ENCODE peak calls at places on chromosomes 13 and 19, in seven cellular contexts. C, M, D, T, O, I and K are unnamed samples.
A peak's percentile ranks its signal among the peaks of the same experiment; 100 is the strongest.

GRCh38 chr13:113220141-113220598 is 10.8 kb downstream of the CUL4A start:
- DNase-seq in O (no peak), D (peak; percentile 29), T (peak; percentile 69), M (no peak), C (no peak), I (no peak), K (peak; percentile 97)

GRCh38 chr19:31144069-31144468 is 205.2 kb downstream of the TSHZ3 start:
- DNase-seq in I (no peak), M (no peak), O (no peak), T (no peak), D (no peak), C (no peak), K (no peak)

GRCh38 chr13:110103479-110103878 is 203.5 kb downstream of the COL4A1 start:
- DNase-seq in I (no peak), O (no peak), T (no peak), C (no peak), D (no peak), M (no peak), K (no peak)

GRCh38 chr13:73870036-73870741 is 264.0 kb downstream of the KLF12 start:
- DNase-seq in I (no peak), T (no peak), M (no peak), C (no peak), O (no peak), D (no peak), K (no peak)

GRCh38 chr19:42229855-42230331 is 9.8 kb downstream of the ZNF526 start:
- DNase-seq in D (no peak), T (no peak), C (no peak), I (no peak), O (no peak), M (no peak), K (peak; percentile 89)

GRCh38 chr19:30376272-30376671 is 4.1 kb downstream of the ZNF536 start:
- DNase-seq in D (no peak), I (no peak), O (no peak), C (no peak), T (no peak), M (no peak), K (no peak)

GRCh38 chr13:31012285-31013024 is 80.0 kb downstream of the TEX26 start:
- DNase-seq in C (peak; percentile 10), O (no peak), I (no peak), T (no peak), M (no peak), D (no peak), K (no peak)

GRCh38 chr19:36128392-36128736 is 11.5 kb upstream of the CAPNS1 start:
- DNase-seq in O (no peak), I (no peak), M (no peak), C (no peak), T (no peak), D (peak; percentile 23), K (no peak)

GRCh38 chr13:59746291-59746962 is 417.3 kb downstream of the DIAPH3 start:
- DNase-seq in C (no peak), D (no peak), O (no peak), T (no peak), I (no peak), M (no peak), K (no peak)

GRCh38 chr13:28451482-28452217 is 43.3 kb downstream of the FLT1 start:
- DNase-seq in O (no peak), C (no peak), T (no peak), M (no peak), D (no peak), I (no peak), K (no peak)

GRCh38 chr19:19823916-19824315 is 2.4 kb upstream of the ZNF506 start:
- DNase-seq in T (no peak), O (no peak), I (no peak), D (no peak), C (no peak), M (no peak), K (no peak)

GRCh38 chr19:43774103-43774939 is 6.5 kb downstream of the KCNN4 start:
- DNase-seq in D (peak; percentile 64), I (no peak), C (no peak), M (peak; percentile 75), O (peak; percentile 45), T (peak; percentile 72), K (peak; percentile 98)

GRCh38 chr13:113159701-113160100 is 1.3 kb downstream of the PROZ start:
- DNase-seq in D (no peak), I (no peak), O (no peak), T (no peak), C (no peak), M (peak; percentile 37), K (no peak)

DNA sequence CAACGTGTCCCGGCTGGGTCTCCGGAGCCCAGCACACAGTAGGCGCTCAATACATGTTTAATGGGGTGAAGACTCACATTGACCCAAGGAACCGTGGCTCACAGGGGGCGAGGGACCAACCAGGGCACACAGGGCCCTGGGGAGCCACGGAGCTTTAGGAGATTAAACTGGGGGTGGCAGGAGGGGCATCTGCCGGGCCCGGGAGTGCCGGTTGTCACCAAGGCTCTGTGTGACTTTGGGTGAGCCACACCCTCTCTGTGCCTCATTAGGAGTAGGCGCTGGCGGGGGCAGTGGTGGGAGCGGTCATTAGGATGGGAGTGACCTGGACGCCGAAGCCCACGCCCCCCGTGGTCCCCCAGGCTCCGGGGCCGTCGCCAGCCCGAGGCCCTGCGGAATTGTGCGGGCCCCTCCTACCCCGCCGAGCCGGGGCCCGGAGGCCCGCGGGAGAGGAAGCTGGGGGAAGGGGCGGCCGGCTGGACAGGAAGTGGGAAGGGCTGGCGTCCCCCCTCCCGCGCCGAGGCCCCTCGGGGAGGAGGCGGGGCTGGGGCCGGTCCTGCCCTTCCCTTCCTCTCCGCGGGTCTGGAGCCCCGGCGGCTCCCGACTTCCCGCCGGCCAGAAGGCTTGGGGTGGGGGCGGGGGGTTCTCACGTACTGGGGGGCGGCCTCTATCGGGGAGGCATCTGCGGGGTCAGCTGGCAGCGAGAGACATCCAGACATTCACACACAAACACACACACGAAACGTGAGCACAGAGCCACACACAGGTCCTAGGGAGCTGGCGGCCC is 1.8 kb upstream of the SSBP4 start:
- DNase-seq in D (peak; percentile 46), C (no peak), M (peak; percentile 78), T (peak; percentile 90), O (peak; percentile 81), I (no peak), K (no peak)
- TF ChIP-seq POLR2A in D (no peak), C (peak; percentile 22), M (no peak), T (no peak), O (no peak), I (peak; percentile 55), K (peak; percentile 26)

GRCh38 chr19:18093439-18094161 is 4.0 kb upstream of the MAST3 start:
- DNase-seq in C (peak; percentile 52), O (no peak), D (no peak), M (no peak), I (no peak), T (no peak), K (peak; percentile 63)

GRCh38 chr19:18086590-18087138 is at the start of gene IL12RB1:
- DNase-seq in C (no peak), T (no peak), O (no peak), M (peak; percentile 60), I (no peak), D (no peak), K (peak; percentile 71)

GRCh38 chr19:18089726-18090125 is 3.0 kb upstream of the IL12RB1 start:
- DNase-seq in M (no peak), I (no peak), D (no peak), C (no peak), T (no peak), O (no peak), K (no peak)

GRCh38 chr19:18090545-18091216 is 3.9 kb upstream of the IL12RB1 start:
- DNase-seq in I (no peak), T (no peak), D (no peak), C (no peak), O (no peak), M (no peak), K (peak; percentile 79)

DNA sequence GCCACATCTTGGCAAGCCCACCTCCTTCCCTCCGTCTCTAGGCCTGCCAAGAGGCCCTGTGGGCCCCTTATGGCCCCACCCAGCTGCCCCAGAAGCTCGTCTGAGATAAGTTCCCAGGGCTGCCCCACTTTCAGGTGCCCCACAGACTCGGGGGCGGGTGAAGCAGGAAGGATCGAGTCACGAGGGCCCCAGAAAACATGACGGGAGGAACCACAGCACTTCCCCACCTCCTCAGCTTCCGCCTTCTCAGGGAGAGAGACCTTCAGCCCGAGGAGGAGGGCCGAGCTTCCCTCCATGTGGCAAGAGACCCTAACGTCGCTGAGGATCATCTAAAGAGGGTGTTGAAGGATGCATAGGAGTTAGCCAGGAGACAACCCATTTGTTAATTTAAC is 4.5 kb upstream of the IL12RB1 start:
- DNase-seq in C (no peak), D (no peak), O (no peak), M (peak; percentile 69), T (peak; percentile 50), I (no peak), K (peak; percentile 97)
- TF ChIP-seq POLR2A in C (no peak), D (no peak), O (no peak), M (no peak), T (no peak), I (no peak), K (peak; percentile 72)

GRCh38 chr19:6465006-6465405 is 935 bp downstream of the CRB3 start:
- DNase-seq in M (no peak), T (no peak), O (no peak), I (no peak), C (no peak), D (no peak), K (no peak)

GRCh38 chr19:6465663-6466062 is 1.6 kb downstream of the CRB3 start:
- DNase-seq in D (no peak), T (no peak), O (no peak), M (no peak), C (no peak), I (no peak), K (no peak)

GRCh38 chr19:6467384-6467783 is 3.3 kb downstream of the CRB3 start:
- DNase-seq in D (no peak), C (no peak), O (no peak), I (no peak), M (no peak), T (no peak), K (no peak)

GRCh38 chr19:6466526-6467248 is 2.6 kb downstream of the CRB3 start:
- DNase-seq in D (no peak), M (no peak), I (no peak), O (no peak), T (no peak), C (no peak), K (no peak)

DNA sequence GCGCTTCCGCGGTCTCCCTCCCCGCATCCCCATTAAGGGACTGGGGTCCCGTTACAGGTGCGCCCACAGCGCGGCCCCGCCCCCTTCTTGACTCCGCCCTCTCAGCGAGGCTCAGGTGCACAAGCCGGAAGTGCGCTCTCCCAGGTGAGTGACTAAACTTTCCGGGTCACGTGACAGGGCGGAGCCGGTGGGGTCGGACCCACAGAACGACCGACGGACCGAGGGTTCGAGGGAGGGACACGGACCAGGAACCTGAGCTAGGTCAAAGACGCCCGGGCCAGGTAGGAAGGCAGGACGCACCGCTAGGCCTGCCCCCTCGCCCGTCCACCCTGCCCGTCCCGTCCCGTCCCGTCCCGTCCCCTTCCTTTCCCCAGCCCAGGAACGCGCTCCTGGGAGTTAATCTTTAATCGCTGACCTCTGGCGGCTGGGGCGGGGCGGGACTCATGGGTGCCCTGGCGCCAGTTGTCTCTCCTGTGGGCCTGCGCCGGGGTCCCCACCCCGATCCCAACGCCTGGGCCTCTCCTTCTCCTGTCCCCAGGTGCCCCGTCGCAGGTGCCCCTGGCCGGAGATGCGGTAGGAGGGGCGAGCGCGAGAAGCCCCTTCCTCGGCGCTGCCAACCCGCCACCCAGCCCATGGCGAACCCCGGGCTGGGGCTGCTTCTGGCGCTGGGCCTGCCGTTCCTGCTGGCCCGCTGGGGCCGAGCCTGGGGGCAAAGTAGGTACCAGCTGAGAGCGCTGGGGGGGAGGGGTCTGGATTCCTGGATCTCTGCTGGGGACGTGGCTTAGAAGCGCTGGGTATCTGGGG is at the start of gene CRB3:
- DNase-seq in M (no peak), C (peak; percentile 40), O (no peak), D (peak; percentile 97), T (no peak), I (no peak), K (no peak)
- TF ChIP-seq POLR2A in M (no peak), C (no peak), O (no peak), D (peak; percentile 50), T (no peak), I (peak; percentile 27), K (no peak)

GRCh38 chr19:12610540-12611360 is at the start of the genes ZNF490 and ZNF791:
- DNase-seq in I (peak; percentile 88), C (peak; percentile 89), O (peak; percentile 99), M (peak; percentile 100), T (peak; percentile 99), D (peak; percentile 98), K (peak; percentile 98)
- TF ChIP-seq POLR2A in I (peak; percentile 89), C (peak; percentile 37), O (peak; percentile 78), M (peak; percentile 91), T (peak; percentile 81), D (peak; percentile 79), K (peak; percentile 89)